ENCODE peak calls at places on chromosomes 2 and 18, in eight cellular contexts. Y, Z, H, G, V, O, B and P are unnamed samples.

GRCh38 chr2:25821225-25822056 is 56.8 kb downstream of the ASXL2 start:
- DNase-seq in Y (no peak), Z (no peak), H (no peak), G (no peak), V (no peak), O (no peak), B (no peak), P (no peak)

GRCh38 chr2:213317929-213318328 is 33.7 kb downstream of the SPAG16 start:
- DNase-seq in Y (no peak), Z (no peak), H (no peak), G (no peak), V (no peak), O (no peak), B (no peak), P (no peak)

GRCh38 chr2:177164584-177165052 is 48.0 kb upstream of the HNRNPA3 start:
- DNase-seq in Y (peak; percentile 89), Z (peak; percentile 80), H (peak; percentile 85), G (peak; percentile 96), V (peak; percentile 80), O (peak; percentile 70), B (peak; percentile 88), P (peak; percentile 92)

GRCh38 chr2:233830111-233830760 is 24.1 kb downstream of the HJURP start:
- DNase-seq in Y (no peak), Z (no peak), H (no peak), G (no peak), V (no peak), O (no peak), B (no peak), P (no peak)

GRCh38 chr2:121810959-121811853 is 55.8 kb downstream of the TSN start:
- DNase-seq in Y (peak; percentile 41), Z (peak; percentile 57), H (peak; percentile 78), G (peak; percentile 50), V (peak; percentile 50), O (no peak), B (peak; percentile 75), P (peak; percentile 30)

GRCh38 chr2:98870516-98871158 is 65.4 kb downstream of the CRACDL start:
- DNase-seq in Y (no peak), Z (no peak), H (no peak), G (no peak), V (no peak), O (no peak), B (no peak), P (no peak)

GRCh38 chr2:25618676-25619075 is 54.7 kb downstream of the DTNB start:
- DNase-seq in Y (no peak), Z (no peak), H (no peak), G (no peak), V (no peak), O (no peak), B (no peak), P (no peak)

GRCh38 chr2:178592655-178593054 is 112.4 kb downstream of the PLEKHA3 start:
- DNase-seq in Y (no peak), Z (no peak), H (no peak), G (no peak), V (no peak), O (no peak), B (no peak), P (no peak)

GRCh38 chr18:44552706-44553105 is 128.0 kb upstream of the SETBP1 start:
- DNase-seq in Y (no peak), Z (no peak), H (no peak), G (no peak), V (no peak), O (no peak), B (no peak), P (no peak)

GRCh38 chr18:3451989-3452749 is 2.2 kb downstream of the TGIF1 start:
- DNase-seq in Y (peak; percentile 78), Z (peak; percentile 57), H (peak; percentile 48), G (peak; percentile 55), V (peak; percentile 44), O (peak; percentile 7), B (peak; percentile 65), P (peak; percentile 84)

GRCh38 chr2:61536723-61537581 is 1.2 kb downstream of the XPO1 start:
- DNase-seq in Y (peak; percentile 90), Z (peak; percentile 87), H (peak; percentile 92), G (peak; percentile 88), V (peak; percentile 66), O (peak; percentile 79), B (peak; percentile 91), P (peak; percentile 91)

GRCh38 chr2:31170071-31170698 is 31.9 kb upstream of the GALNT14 start:
- DNase-seq in Y (peak; percentile 47), Z (peak; percentile 52), H (peak; percentile 78), G (peak; percentile 53), V (peak; percentile 36), O (peak; percentile 31), B (peak; percentile 67), P (peak; percentile 42)

GRCh38 chr18:49814147-49814499 is 790 bp upstream of the ACAA2 start:
- DNase-seq in Y (peak; percentile 63), Z (peak; percentile 62), H (no peak), G (peak; percentile 53), V (peak; percentile 55), O (no peak), B (peak; percentile 79), P (no peak)

GRCh38 chr2:2755990-2756389 is 424.9 kb upstream of the MYT1L start:
- DNase-seq in Y (no peak), Z (no peak), H (no peak), G (no peak), V (no peak), O (no peak), B (no peak), P (no peak)

GRCh38 chr2:2758793-2759367 is 427.8 kb upstream of the MYT1L start:
- DNase-seq in Y (no peak), Z (no peak), H (no peak), G (no peak), V (no peak), O (no peak), B (no peak), P (no peak)

GRCh38 chr2:2754940-2755339 is 423.9 kb upstream of the MYT1L start:
- DNase-seq in Y (no peak), Z (no peak), H (no peak), G (no peak), V (no peak), O (no peak), B (no peak), P (no peak)

GRCh38 chr2:2756886-2757285 is 425.8 kb upstream of the MYT1L start:
- DNase-seq in Y (no peak), Z (no peak), H (no peak), G (no peak), V (no peak), O (no peak), B (no peak), P (no peak)

GRCh38 chr2:2757764-2758163 is 426.7 kb upstream of the MYT1L start:
- DNase-seq in Y (no peak), Z (no peak), H (no peak), G (no peak), V (no peak), O (no peak), B (no peak), P (no peak)
- TF ChIP-seq CTCF in Y (no peak), Z (no peak), H (no peak), G (no peak), V (no peak), O (no peak), B (no peak), P (no peak)

DNA sequence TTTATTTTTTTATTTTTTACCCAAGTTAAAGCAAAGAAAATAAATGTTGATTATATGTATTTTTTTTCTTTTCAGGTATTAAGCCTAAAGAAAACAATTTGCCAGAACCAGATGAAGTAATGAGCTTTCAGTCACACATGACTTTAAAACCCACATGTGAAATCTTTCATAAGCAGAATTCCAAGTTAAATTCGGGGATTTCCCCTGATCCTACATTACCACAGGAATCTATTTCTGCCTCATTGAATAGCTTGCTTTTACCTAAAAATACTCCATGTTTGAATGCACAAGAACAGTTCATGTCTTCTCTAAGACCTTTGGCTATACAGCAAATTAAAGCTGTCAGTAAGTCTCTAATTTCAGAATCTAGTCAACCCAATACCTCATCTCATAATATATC is 26.6 kb downstream of the GEN1 start:
- DNase-seq in Y (no peak), Z (no peak), H (no peak), G (no peak), V (no peak), O (no peak), B (no peak), P (no peak)
- H3K36me3 ChIP-seq in Y (peaks cover 11% of the 10 kb centered on the region), Z (no peaks in the 10 kb centered on the region), H (peaks cover 96% of the 10 kb centered on the region), G (no peaks in the 10 kb centered on the region), V (peaks cover 24% of the 10 kb centered on the region), O (no peaks in the 10 kb centered on the region), B (no peaks in the 10 kb centered on the region), P (no peaks in the 10 kb centered on the region)

GRCh38 chr2:46298272-46298521 is 990 bp downstream of the EPAS1 start:
- DNase-seq in Y (no peak), Z (no peak), H (no peak), G (no peak), V (no peak), O (no peak), B (no peak), P (no peak)

GRCh38 chr2:46297546-46298271 is 502 bp downstream of the EPAS1 start:
- DNase-seq in Y (peak; percentile 93), Z (peak; percentile 95), H (no peak), G (peak; percentile 41), V (peak; percentile 74), O (peak; percentile 55), B (peak; percentile 73), P (peak; percentile 93)

GRCh38 chr2:46299365-46300263 is 2.4 kb downstream of the EPAS1 start:
- DNase-seq in Y (peak; percentile 77), Z (peak; percentile 74), H (no peak), G (peak; percentile 65), V (peak; percentile 76), O (no peak), B (peak; percentile 81), P (peak; percentile 81)

GRCh38 chr2:46300406-46300832 is 3.2 kb downstream of the EPAS1 start:
- DNase-seq in Y (no peak), Z (no peak), H (no peak), G (no peak), V (no peak), O (no peak), B (no peak), P (peak; percentile 63)

DNA sequence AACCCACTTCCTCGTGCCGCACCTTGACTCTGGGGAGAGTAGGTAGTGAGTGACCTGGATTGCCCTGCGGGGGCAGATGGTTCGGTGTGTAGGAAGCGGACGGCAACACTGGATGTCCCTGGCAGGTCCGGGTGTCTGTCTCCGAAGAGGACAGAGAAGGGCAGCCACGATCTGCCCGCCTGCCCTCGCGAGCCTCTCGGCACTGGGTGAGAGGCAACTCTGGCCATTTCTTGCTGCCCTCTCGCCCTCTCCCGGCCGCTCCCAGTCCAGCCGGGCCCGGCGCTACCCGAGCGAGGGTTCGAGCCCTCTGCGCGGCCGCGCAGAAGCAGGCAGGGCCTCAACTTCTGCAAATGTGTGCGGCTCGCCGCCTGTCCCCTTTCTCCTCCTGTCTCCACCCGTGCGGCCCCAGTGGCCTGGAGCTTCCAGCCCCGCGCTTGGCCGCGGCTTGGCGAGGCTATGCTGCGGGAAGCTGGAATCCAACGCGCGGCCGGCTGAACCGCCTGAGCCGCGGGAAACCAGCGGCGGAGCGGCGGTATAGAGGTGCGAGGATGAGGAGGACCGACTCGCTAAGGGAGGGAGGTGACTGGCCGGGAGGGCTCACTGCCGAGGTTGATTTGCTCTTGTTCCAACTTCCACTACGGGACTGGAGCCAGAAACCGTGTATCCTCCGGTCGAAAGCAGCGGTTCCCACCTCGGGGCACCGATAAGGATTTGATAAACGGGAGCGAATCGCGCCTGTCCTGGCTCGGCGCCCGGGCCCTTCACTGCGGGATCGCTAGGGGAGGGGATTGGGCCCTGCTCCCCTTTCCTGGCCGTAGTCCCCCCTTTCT is 1.5 kb downstream of the EPAS1 start:
- DNase-seq in Y (peak; percentile 56), Z (peak; percentile 79), H (no peak), G (peak; percentile 41), V (peak; percentile 73), O (no peak), B (peak; percentile 76), P (peak; percentile 73)
- TF ChIP-seq CTCF in Y (no peak), Z (no peak), H (no peak), G (peak; percentile 36), V (peak; percentile 48), O (no peak), B (peak; percentile 22), P (no peak)

GRCh38 chr18:79779021-79779699 is 18.6 kb upstream of the KCNG2 start:
- DNase-seq in Y (no peak), Z (no peak), H (no peak), G (no peak), V (no peak), O (no peak), B (peak; percentile 30), P (no peak)
- H3K36me3 ChIP-seq in Y (no peaks in the 10 kb centered on the region), Z (no peaks in the 10 kb centered on the region), H (no peaks in the 10 kb centered on the region), G (no peaks in the 10 kb centered on the region), V (no peaks in the 10 kb centered on the region), O (no peaks in the 10 kb centered on the region), B (no peaks in the 10 kb centered on the region), P (no peaks in the 10 kb centered on the region)